ENCODE peak calls at places on chromosome 16, in eight cellular contexts. D is breast epithelium, W is transverse colon, E is sigmoid colon, Z is suprapubic skin, C is upper lobe of left lung, S is stomach, G is esophagus muscularis mucosa. H is an unnamed sample.
A peak's percentile ranks its signal among the peaks of the same experiment; 100 is the strongest.

GRCh38 chr16:86398201-86398600 is 112.1 kb upstream of the FOXF1 start:
- DNase-seq in Z (no peak), W (no peak), C (no peak), E (no peak), D (no peak), G (no peak), S (no peak), H (no peak)

GRCh38 chr16:55039511-55039910 is 108.8 kb downstream of the IRX5 start:
- DNase-seq in E (peak; percentile 1), Z (peak; percentile 16), C (no peak), S (no peak), W (no peak), D (no peak), G (no peak), H (no peak)

GRCh38 chr16:5526826-5527225 is 429.2 kb upstream of the EEF2KMT start:
- DNase-seq in Z (no peak), E (no peak), W (no peak), D (no peak), G (no peak), C (no peak), S (no peak), H (no peak)

GRCh38 chr16:46947900-46948547 is 25.4 kb downstream of the DNAJA2 start:
- DNase-seq in W (no peak), E (no peak), G (no peak), C (no peak), D (no peak), S (peak; percentile 26), Z (no peak), H (no peak)

GRCh38 chr16:64641343-64641742 is 480.5 kb downstream of the CDH11 start:
- DNase-seq in Z (no peak), D (no peak), E (no peak), G (no peak), C (no peak), W (no peak), S (no peak), H (no peak)

GRCh38 chr16:55695595-55695994 is 39.8 kb downstream of the SLC6A2 start:
- DNase-seq in Z (no peak), C (no peak), E (no peak), S (no peak), D (no peak), W (no peak), G (no peak), H (no peak)

GRCh38 chr16:69935278-69935711 is 15.8 kb upstream of the CLEC18A start:
- DNase-seq in Z (no peak), C (peak; percentile 57), S (no peak), D (no peak), E (no peak), G (no peak), W (no peak), H (no peak)

GRCh38 chr16:2178321-2179106 is 17.9 kb downstream of the CASKIN1 start:
- DNase-seq in G (no peak), W (no peak), D (no peak), E (no peak), Z (no peak), S (no peak), C (peak; percentile 86), H (no peak)

GRCh38 chr16:50742521-50743150 is 750 bp downstream of the CYLD start:
- DNase-seq in D (no peak), G (peak; percentile 89), Z (no peak), S (no peak), E (no peak), W (peak; percentile 46), C (no peak), H (peak; percentile 40)

GRCh38 chr16:88619859-88620655 is 18.3 kb upstream of the IL17C start:
- DNase-seq in E (no peak), Z (no peak), W (peak; percentile 47), D (no peak), G (no peak), C (no peak), S (no peak), H (no peak)

GRCh38 chr16:23510154-23510914 is at the start of gene GGA2:
- DNase-seq in Z (peak; percentile 91), C (peak; percentile 98), W (peak; percentile 88), S (peak; percentile 88), D (peak; percentile 87), E (peak; percentile 94), G (peak; percentile 96), H (peak; percentile 79)

GRCh38 chr16:4314532-4315184 is 1.2 kb upstream of the GLIS2 start:
- DNase-seq in Z (no peak), W (no peak), C (peak; percentile 89), D (no peak), E (peak; percentile 78), S (no peak), G (no peak), H (no peak)

GRCh38 chr16:57661936-57662906 is 5.9 kb upstream of the ADGRG3 start:
- DNase-seq in E (no peak), Z (no peak), G (no peak), W (no peak), C (no peak), D (no peak), S (no peak), H (no peak)

GRCh38 chr16:10575506-10576130 is 4.8 kb downstream of the EMP2 start:
- DNase-seq in E (no peak), S (no peak), Z (no peak), W (no peak), C (no peak), D (no peak), G (no peak), H (no peak)

GRCh38 chr16:12539185-12539929 is 264.3 kb downstream of the CPPED1 start:
- DNase-seq in Z (no peak), W (peak; percentile 17), E (no peak), G (no peak), C (no peak), S (no peak), D (no peak), H (no peak)

GRCh38 chr16:1729026-1729425 is 23.0 kb downstream of the MAPK8IP3 start:
- DNase-seq in Z (no peak), E (no peak), D (no peak), S (no peak), G (no peak), W (no peak), C (peak; percentile 56), H (no peak)

GRCh38 chr16:86074651-86075487 is 175.9 kb downstream of the IRF8 start:
- DNase-seq in Z (no peak), D (peak; percentile 43), W (peak; percentile 6), G (no peak), E (peak; percentile 60), S (no peak), C (no peak), H (no peak)

GRCh38 chr16:5024632-5025031 is 9.1 kb downstream of the NAGPA start:
- DNase-seq in Z (no peak), W (peak; percentile 44), G (no peak), E (no peak), D (no peak), S (peak; percentile 73), C (no peak), H (no peak)

GRCh38 chr16:34054137-34054536 is 594.7 kb downstream of the TP53TG3F start:
- DNase-seq in C (no peak), D (no peak), Z (no peak), W (no peak), G (no peak), E (no peak), S (no peak), H (no peak)

GRCh38 chr16:24729243-24729966 is at the start of gene TNRC6A:
- DNase-seq in C (peak; percentile 97), D (peak; percentile 86), Z (peak; percentile 93), W (peak; percentile 90), S (peak; percentile 89), G (peak; percentile 96), E (peak; percentile 96), H (peak; percentile 92)
- TF ChIP-seq POLR2A in C (peak; percentile 82), D (peak; percentile 75), Z (peak; percentile 84), W (peak; percentile 77), S (no peak), G (peak; percentile 76), E (peak; percentile 66), H (peak; percentile 73)

GRCh38 chr16:53775821-53776431 is 72.0 kb downstream of the FTO start:
- DNase-seq in S (peak; percentile 60), D (no peak), E (no peak), G (no peak), W (peak; percentile 44), Z (no peak), C (no peak), H (no peak)
- TF ChIP-seq POLR2AphosphoS5 in S (peak; percentile 82), D (no peak), E (no peak), G (no peak), W (no peak), Z (no peak), C (peak; percentile 24), H (no peak)

GRCh38 chr16:84597518-84598390 is 20.1 kb downstream of the COTL1 start:
- DNase-seq in D (no peak), G (no peak), E (no peak), C (no peak), W (no peak), Z (no peak), S (no peak), H (no peak)

GRCh38 chr16:84598391-84598750 is 19.5 kb downstream of the COTL1 start:
- DNase-seq in W (no peak), E (no peak), S (no peak), G (no peak), D (no peak), Z (no peak), C (no peak), H (no peak)

GRCh38 chr16:84600343-84601229 is 17.3 kb downstream of the COTL1 start:
- DNase-seq in D (no peak), Z (no peak), W (no peak), G (no peak), C (no peak), S (no peak), E (no peak), H (no peak)

GRCh38 chr16:84596801-84597517 is 20.9 kb downstream of the COTL1 start:
- DNase-seq in C (no peak), E (no peak), S (no peak), G (no peak), W (no peak), D (no peak), Z (no peak), H (no peak)

GRCh38 chr16:84599528-84600202 is 18.2 kb downstream of the COTL1 start:
- DNase-seq in D (no peak), S (peak; percentile 51), Z (no peak), E (peak; percentile 77), C (no peak), W (peak; percentile 50), G (no peak), H (no peak)
- TF ChIP-seq POLR2A in D (no peak), S (no peak), Z (peak; percentile 14), E (no peak), C (no peak), W (peak; percentile 29), G (no peak), H (peak; percentile 79)

DNA sequence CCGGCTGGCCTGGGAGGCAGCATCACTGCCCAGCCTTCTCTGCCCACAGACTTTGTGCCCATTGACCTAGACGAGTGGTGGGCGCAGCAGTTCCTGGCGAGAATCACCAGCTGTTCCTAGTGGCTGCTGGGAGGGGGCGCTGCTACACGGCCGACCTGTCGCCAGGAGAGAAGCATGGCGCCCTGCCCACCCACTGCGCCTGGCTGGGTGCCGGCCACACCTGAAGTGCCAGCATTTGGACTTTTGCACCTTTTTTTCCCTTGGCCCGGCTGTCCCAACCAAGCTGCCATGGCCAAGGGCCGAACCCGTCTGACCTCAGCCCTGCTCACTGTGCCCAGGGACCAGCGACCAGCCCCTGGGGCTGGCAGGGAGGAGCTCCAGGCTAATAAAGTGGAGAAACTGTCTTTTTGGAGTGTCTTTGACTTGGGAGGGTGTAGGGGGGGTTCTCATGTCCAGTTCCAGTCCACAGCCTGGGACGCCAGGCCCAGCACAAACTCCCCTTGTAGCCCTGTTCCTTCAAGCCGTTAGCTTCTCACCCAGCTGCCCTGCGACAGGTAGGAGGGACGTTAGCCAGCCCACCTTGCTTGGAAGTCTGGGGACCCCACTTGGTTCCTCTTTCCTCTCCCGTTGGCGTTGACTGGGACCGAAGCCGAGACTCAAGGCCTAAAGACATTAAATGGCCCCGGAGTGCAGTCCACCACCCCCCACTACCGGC is 937 bp upstream of the WDR90 start:
- DNase-seq in Z (no peak), C (peak; percentile 90), G (no peak), W (peak; percentile 90), D (no peak), S (peak; percentile 83), E (no peak), H (peak; percentile 78)
- TF ChIP-seq POLR2AphosphoS5 in Z (no peak), C (no peak), G (no peak), W (peak; percentile 73), D (no peak), S (peak; percentile 4), E (no peak), H (no peak)